ENCODE peak calls at places on chromosomes 6 and 20, in four cellular contexts. K is hypothalamus, D is NCI-H2171 treated with DMSO at 0.1 percent for 48 hours, R is NCI-H774. S is an unnamed sample.

GRCh38 chr20:52974155-52974554 is 2.0 kb downstream of the TSHZ2 start:
- DNase-seq in K (no peak), D (no peak), R (no peak), S (no peak)

GRCh38 chr6:28977351-28978136 is 27.6 kb downstream of the ZNF311 start:
- DNase-seq in K (no peak), D (no peak), R (no peak), S (no peak)

GRCh38 chr6:135667694-135668455 is 170.3 kb upstream of the AHI1 start:
- DNase-seq in K (no peak), D (no peak), R (peak), S (no peak)

GRCh38 chr6:152356659-152357058 is 280.5 kb downstream of the SYNE1 start:
- DNase-seq in K (no peak), D (peak), R (peak), S (no peak)

GRCh38 chr6:169589699-169590257 is 112.1 kb downstream of the WDR27 start:
- DNase-seq in D (no peak), R (peak), K (no peak), S (no peak)

GRCh38 chr20:10716855-10717254 is 43.1 kb upstream of the JAG1 start:
- DNase-seq in R (no peak), D (peak), K (no peak), S (no peak)

GRCh38 chr6:16688984-16689636 is 72.2 kb downstream of the ATXN1 start:
- DNase-seq in D (no peak), K (no peak), R (no peak), S (no peak)

GRCh38 chr6:56235245-56235644 is 12.1 kb downstream of the COL21A1 start:
- DNase-seq in D (no peak), K (no peak), R (no peak), S (no peak)

GRCh38 chr6:15036690-15037245 is 209.1 kb upstream of the JARID2 start:
- DNase-seq in R (peak), K (peak), D (peak), S (peak)

GRCh38 chr6:130215526-130215925 is 7.2 kb downstream of the SAMD3 start:
- DNase-seq in D (no peak), R (no peak), K (no peak), S (no peak)

GRCh38 chr6:38184780-38185080 is 365.2 kb downstream of the ZFAND3 start:
- DNase-seq in R (no peak), K (no peak), D (no peak), S (no peak)

GRCh38 chr20:57266251-57267157 is at the start of gene BMP7:
- DNase-seq in R (peak), D (no peak), K (peak), S (no peak)

GRCh38 chr20:32634041-32634805 is 39.5 kb downstream of the C20orf203 start:
- DNase-seq in R (no peak), D (peak), K (no peak), S (no peak)

GRCh38 chr20:51610111-51610510 is 67.6 kb upstream of the NFATC2 start:
- DNase-seq in K (no peak), R (no peak), D (no peak), S (no peak)

GRCh38 chr6:42095066-42095465 is 44.7 kb downstream of the TAF8 start:
- DNase-seq in K (no peak), D (no peak), R (no peak), S (no peak)

GRCh38 chr6:102327697-102328227 is 934.3 kb downstream of the GRIK2 start:
- DNase-seq in D (no peak), R (no peak), K (no peak), S (no peak)

GRCh38 chr20:16819483-16819882 is 71.3 kb downstream of the OTOR start:
- DNase-seq in K (no peak), D (no peak), R (no peak), S (no peak)

GRCh38 chr6:85130743-85131142 is 319.1 kb upstream of the NT5E start:
- DNase-seq in R (no peak), D (no peak), K (no peak), S (no peak)

GRCh38 chr20:58781138-58781537 is 69.6 kb downstream of the GNAS-AS1 start:
- DNase-seq in R (no peak), D (no peak), K (no peak), S (no peak)

GRCh38 chr6:7639427-7639826 is 49.4 kb downstream of the SNRNP48 start:
- DNase-seq in K (no peak), D (no peak), R (no peak), S (no peak)

GRCh38 chr20:44552950-44553908 is 29.1 kb upstream of the PKIG start:
- DNase-seq in K (no peak), D (peak), R (peak), S (no peak)

GRCh38 chr20:59455392-59456341 is 148.7 kb upstream of the PHACTR3 start:
- DNase-seq in D (peak), K (no peak), R (peak), S (no peak)

GRCh38 chr6:2038096-2038495 is 207.3 kb downstream of the GMDS start:
- DNase-seq in K (no peak), D (no peak), R (no peak), S (no peak)

GRCh38 chr6:37541346-37541745 is 41.7 kb upstream of the CCDC167 start:
- DNase-seq in R (no peak), K (no peak), D (no peak), S (no peak)

S was measured in NCI-H1694 treated with DMSO at 0.1 percent for 48 hours.